ENCODE peak calls at places on chromosomes 11 and 22, in six cellular contexts. Z, D, C, O, A and L are unnamed samples.
A peak's percentile ranks its signal among the peaks of the same experiment; 100 is the strongest.

GRCh38 chr11:134562176-134562575 is 150.1 kb upstream of the B3GAT1 start:
- DNase-seq in Z (no peak), D (no peak), C (no peak), O (no peak), A (no peak), L (no peak)

GRCh38 chr11:111530091-111530490 is 10.4 kb upstream of the LAYN start:
- DNase-seq in Z (no peak), D (no peak), C (no peak), O (no peak), A (no peak), L (no peak)

GRCh38 chr11:109077340-109077927 is 344.6 kb upstream of the C11orf87 start:
- DNase-seq in Z (no peak), D (no peak), C (no peak), O (no peak), A (no peak), L (no peak)

GRCh38 chr11:8339592-8340022 is 75.9 kb upstream of the LMO1 start:
- DNase-seq in Z (no peak), D (no peak), C (no peak), O (no peak), A (no peak), L (no peak)

GRCh38 chr22:45972091-45972867 is 4.7 kb downstream of the WNT7B start:
- DNase-seq in Z (no peak), D (no peak), C (no peak), O (no peak), A (no peak), L (peak; percentile 49)

GRCh38 chr22:43186272-43187170 is at the start of gene TTLL12:
- DNase-seq in Z (peak; percentile 60), D (peak; percentile 21), C (peak; percentile 56), O (peak; percentile 78), A (peak; percentile 56), L (peak; percentile 72)

GRCh38 chr11:134541951-134542350 is 129.9 kb upstream of the B3GAT1 start:
- DNase-seq in Z (no peak), D (no peak), C (no peak), O (no peak), A (no peak), L (no peak)

GRCh38 chr11:77038825-77039326 is 4.7 kb downstream of the B3GNT6 start:
- DNase-seq in Z (no peak), D (no peak), C (no peak), O (no peak), A (no peak), L (peak; percentile 52)

GRCh38 chr11:1041936-1042608 is 5.6 kb upstream of the MUC6 start:
- DNase-seq in Z (peak; percentile 66), D (peak; percentile 44), C (peak; percentile 84), O (no peak), A (peak; percentile 53), L (no peak)

GRCh38 chr11:16217631-16218030 is 138.7 kb downstream of the SOX6 start:
- DNase-seq in Z (no peak), D (no peak), C (no peak), O (no peak), A (no peak), L (no peak)

GRCh38 chr22:17633217-17633997 is 4.9 kb upstream of the ATP6V1E1 start:
- DNase-seq in Z (peak; percentile 82), D (peak; percentile 29), C (no peak), O (no peak), A (no peak), L (no peak)

GRCh38 chr11:2209370-2209801 is 37.8 kb upstream of the TH start:
- DNase-seq in Z (no peak), D (no peak), C (no peak), O (peak; percentile 47), A (no peak), L (no peak)

GRCh38 chr22:47367107-47367690 is 604.7 kb downstream of the TBC1D22A start:
- DNase-seq in Z (no peak), D (no peak), C (peak; percentile 11), O (no peak), A (no peak), L (no peak)

GRCh38 chr22:25896592-25896991 is 154.6 kb downstream of the MYO18B start:
- DNase-seq in Z (no peak), D (no peak), C (no peak), O (no peak), A (no peak), L (no peak)

GRCh38 chr11:44309483-44310197 is at the start of gene ALX4:
- DNase-seq in Z (peak; percentile 79), D (no peak), C (no peak), O (no peak), A (no peak), L (peak; percentile 71)

GRCh38 chr11:123054301-123055065 is 7.5 kb downstream of the HSPA8 start:
- DNase-seq in Z (peak; percentile 75), D (peak; percentile 55), C (no peak), O (no peak), A (no peak), L (peak; percentile 88)

GRCh38 chr11:78228467-78228866 is 39.7 kb downstream of the USP35 start:
- DNase-seq in Z (peak; percentile 73), D (peak; percentile 51), C (no peak), O (no peak), A (peak; percentile 22), L (peak; percentile 79)

GRCh38 chr11:104003491-104003890 is 32.9 kb upstream of the DDI1 start:
- DNase-seq in Z (no peak), D (no peak), C (no peak), O (no peak), A (no peak), L (no peak)

GRCh38 chr11:102447193-102447592 is 5.4 kb downstream of the TMEM123 start:
- DNase-seq in Z (no peak), D (no peak), C (no peak), O (no peak), A (no peak), L (no peak)

GRCh38 chr11:114060402-114061052 is 1.0 kb downstream of the ZBTB16 start:
- DNase-seq in Z (no peak), D (no peak), C (peak; percentile 45), O (peak; percentile 74), A (no peak), L (peak; percentile 71)

GRCh38 chr22:45273452-45274075 is 11.2 kb upstream of the UPK3A start:
- DNase-seq in Z (no peak), D (no peak), C (no peak), O (peak; percentile 88), A (peak; percentile 84), L (no peak)

GRCh38 chr22:46245515-46245914 is 4.6 kb downstream of the CDPF1 start:
- DNase-seq in Z (no peak), D (no peak), C (no peak), O (no peak), A (no peak), L (no peak)

GRCh38 chr11:74492974-74493815 is at the start of gene LIPT2:
- DNase-seq in Z (peak; percentile 99), D (peak; percentile 81), C (peak; percentile 98), O (peak; percentile 98), A (peak; percentile 98), L (peak; percentile 100)
- TF ChIP-seq POLR2A in Z (peak; percentile 82), D (peak; percentile 78), C (peak; percentile 53), O (peak; percentile 92), A (peak; percentile 87), L (peak; percentile 90)

GRCh38 chr11:62678770-62679696 is at the start of gene UBXN1:
- DNase-seq in Z (peak; percentile 94), D (peak; percentile 92), C (peak; percentile 89), O (peak; percentile 89), A (peak; percentile 92), L (peak; percentile 96)
- TF ChIP-seq POLR2A in Z (peak; percentile 88), D (peak; percentile 57), C (no peak), O (peak; percentile 80), A (peak; percentile 81), L (peak; percentile 76)

GRCh38 chr11:64916040-64916847 is 765 bp downstream of the ATG2A start:
- DNase-seq in Z (peak; percentile 80), D (peak; percentile 65), C (peak; percentile 52), O (no peak), A (peak; percentile 56), L (peak; percentile 69)

GRCh38 chr11:64919627-64920026 is 2.6 kb upstream of the ATG2A start:
- DNase-seq in Z (no peak), D (no peak), C (no peak), O (no peak), A (no peak), L (no peak)

GRCh38 chr11:64916848-64917662 is at the start of gene ATG2A:
- DNase-seq in Z (peak; percentile 99), D (peak; percentile 99), C (peak; percentile 100), O (peak; percentile 99), A (peak; percentile 99), L (peak; percentile 100)

GRCh38 chr11:64918056-64918455 is 1.0 kb upstream of the ATG2A start:
- DNase-seq in Z (peak; percentile 65), D (no peak), C (no peak), O (no peak), A (no peak), L (peak; percentile 70)

GRCh38 chr11:64917663-64917995 is 620 bp upstream of the ATG2A start:
- DNase-seq in Z (no peak), D (no peak), C (no peak), O (no peak), A (no peak), L (no peak)
- TF ChIP-seq POLR2A in Z (no peak), D (no peak), C (no peak), O (no peak), A (no peak), L (no peak)

GRCh38 chr11:64759131-64759721 is 548 bp downstream of the PYGM start:
- DNase-seq in Z (peak; percentile 42), D (no peak), C (no peak), O (peak; percentile 44), A (no peak), L (no peak)

GRCh38 chr11:64760759-64761417 is 1.1 kb upstream of the PYGM start:
- DNase-seq in Z (no peak), D (no peak), C (no peak), O (no peak), A (no peak), L (no peak)

GRCh38 chr11:64757549-64758329 is 2.0 kb downstream of the PYGM start:
- DNase-seq in Z (no peak), D (no peak), C (no peak), O (peak; percentile 34), A (no peak), L (no peak)

GRCh38 chr11:64758330-64759079 is 1.3 kb downstream of the PYGM start:
- DNase-seq in Z (no peak), D (no peak), C (no peak), O (no peak), A (no peak), L (no peak)

DNA sequence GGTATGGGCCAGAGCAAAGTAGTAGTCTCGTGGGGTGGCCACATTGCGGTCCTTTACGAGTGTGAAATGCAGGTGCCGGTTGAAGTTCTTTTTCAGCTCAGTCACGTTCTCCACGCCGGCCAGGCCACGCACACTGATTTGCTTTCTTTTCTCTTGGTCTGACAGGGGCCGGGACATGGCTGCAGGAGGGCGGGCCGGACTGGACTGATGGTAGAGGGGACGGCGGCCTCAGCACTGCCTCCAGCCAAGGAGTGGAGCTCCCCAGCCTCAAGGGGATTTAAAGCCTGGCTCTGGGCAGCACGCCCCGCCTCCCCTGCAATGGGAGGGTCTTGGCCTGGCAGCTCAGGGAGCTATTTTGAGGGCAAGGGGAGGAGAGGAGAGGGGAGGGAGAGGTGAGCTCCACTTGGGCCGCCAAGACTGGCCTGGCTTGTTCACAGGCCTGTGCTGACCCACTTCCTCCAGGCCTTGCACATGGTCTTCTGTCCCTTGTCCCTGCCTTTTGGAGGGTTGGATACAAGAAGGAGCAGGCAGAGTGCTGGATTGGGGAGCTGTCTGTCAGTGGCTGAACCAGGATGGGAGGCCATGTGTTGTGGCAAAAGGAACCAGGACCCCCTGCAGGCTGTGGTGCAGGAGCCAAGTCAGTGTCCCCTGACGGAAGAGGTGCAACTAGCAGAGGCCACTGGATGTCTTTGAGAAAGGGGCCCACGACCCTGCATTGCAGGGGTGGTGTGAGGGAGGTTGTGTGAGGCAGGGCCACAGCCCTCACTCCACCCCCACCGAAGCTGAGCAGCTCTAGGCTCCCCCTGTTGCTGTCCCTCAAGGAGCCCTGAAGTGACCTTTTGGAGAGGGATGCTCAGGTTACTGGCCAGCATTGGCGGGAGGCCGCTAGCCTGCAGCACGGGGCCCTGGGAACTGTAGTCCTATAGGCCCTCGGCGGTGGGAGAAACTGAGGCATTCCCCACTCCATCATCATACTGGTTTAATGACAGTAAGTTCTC is at the start of gene PYGM:
- DNase-seq in Z (peak; percentile 36), D (no peak), C (no peak), O (peak; percentile 49), A (no peak), L (peak; percentile 73)
- TF ChIP-seq POLR2A in Z (no peak), D (no peak), C (no peak), O (no peak), A (no peak), L (no peak)